ENCODE peak calls at places on chromosome 10, in five cellular contexts. One of them, this sample, is unnamed.

GRCh38 chr10:99654390-99654789 is 4.9 kb upstream of the ENTPD7 start:
- DNase-seq in endothelial cell: no peak
- DNase-seq in cardiac muscle cell: no peak
- DNase-seq in AG04450: no peak
- DNase-seq in HFFc6: no peak
- DNase-seq in this sample: no peak

GRCh38 chr10:43061331-43061730 is 15.5 kb upstream of the RET start:
- DNase-seq in endothelial cell: no peak
- DNase-seq in cardiac muscle cell: no peak
- DNase-seq in AG04450: no peak
- DNase-seq in HFFc6: no peak
- DNase-seq in this sample: no peak

GRCh38 chr10:13690281-13690825 is 103.6 kb downstream of the PRPF18 start:
- DNase-seq in endothelial cell: no peak
- DNase-seq in cardiac muscle cell: no peak
- DNase-seq in AG04450: no peak
- DNase-seq in HFFc6: no peak
- DNase-seq in this sample: peak

GRCh38 chr10:8133146-8133545 is 78.7 kb downstream of the GATA3 start:
- DNase-seq in endothelial cell: no peak
- DNase-seq in cardiac muscle cell: no peak
- DNase-seq in AG04450: no peak
- DNase-seq in HFFc6: no peak
- DNase-seq in this sample: peak

GRCh38 chr10:43160067-43160918 is 22.0 kb downstream of the CSGALNACT2 start:
- DNase-seq in endothelial cell: no peak
- DNase-seq in cardiac muscle cell: peak
- DNase-seq in AG04450: no peak
- DNase-seq in HFFc6: peak
- DNase-seq in this sample: peak

GRCh38 chr10:29736325-29737208 is 101.8 kb upstream of the SVIL start:
- DNase-seq in endothelial cell: peak
- DNase-seq in cardiac muscle cell: peak
- DNase-seq in AG04450: no peak
- DNase-seq in HFFc6: no peak
- DNase-seq in this sample: peak

GRCh38 chr10:43076876-43077420 is at the start of gene RET:
- DNase-seq in endothelial cell: peak
- DNase-seq in cardiac muscle cell: no peak
- DNase-seq in AG04450: no peak
- DNase-seq in HFFc6: no peak
- DNase-seq in this sample: no peak

GRCh38 chr10:102300289-102300843 is 55.0 kb downstream of the GBF1 start:
- DNase-seq in endothelial cell: no peak
- DNase-seq in cardiac muscle cell: peak
- DNase-seq in AG04450: peak
- DNase-seq in HFFc6: peak
- DNase-seq in this sample: no peak

GRCh38 chr10:132728321-132728720 is 57.6 kb downstream of the NKX6-2 start:
- DNase-seq in endothelial cell: no peak
- DNase-seq in cardiac muscle cell: no peak
- DNase-seq in AG04450: no peak
- DNase-seq in HFFc6: no peak
- DNase-seq in this sample: no peak

GRCh38 chr10:102677736-102678354 is 33.6 kb downstream of the TRIM8 start:
- DNase-seq in endothelial cell: no peak
- DNase-seq in cardiac muscle cell: no peak
- DNase-seq in AG04450: no peak
- DNase-seq in HFFc6: no peak
- DNase-seq in this sample: no peak

GRCh38 chr10:98433881-98434732 is 12.6 kb downstream of the HPS1 start:
- DNase-seq in endothelial cell: no peak
- DNase-seq in cardiac muscle cell: no peak
- DNase-seq in AG04450: peak
- DNase-seq in HFFc6: peak
- DNase-seq in this sample: no peak

GRCh38 chr10:101683226-101683625 is 11.7 kb downstream of the FBXW4 start:
- DNase-seq in endothelial cell: no peak
- DNase-seq in cardiac muscle cell: no peak
- DNase-seq in AG04450: no peak
- DNase-seq in HFFc6: peak
- DNase-seq in this sample: no peak

GRCh38 chr10:72379776-72380175 is 25.1 kb upstream of the DNAJB12 start:
- DNase-seq in endothelial cell: no peak
- DNase-seq in cardiac muscle cell: no peak
- DNase-seq in AG04450: no peak
- DNase-seq in HFFc6: no peak
- DNase-seq in this sample: no peak

GRCh38 chr10:71268751-71269150 is 50.3 kb upstream of the SLC29A3 start:
- DNase-seq in endothelial cell: no peak
- DNase-seq in cardiac muscle cell: no peak
- DNase-seq in AG04450: no peak
- DNase-seq in HFFc6: no peak
- DNase-seq in this sample: no peak

GRCh38 chr10:86673827-86674581 is 5.7 kb downstream of the LDB3 start:
- DNase-seq in endothelial cell: no peak
- DNase-seq in cardiac muscle cell: no peak
- DNase-seq in AG04450: no peak
- DNase-seq in HFFc6: no peak
- DNase-seq in this sample: no peak

GRCh38 chr10:69409968-69410367 is 6.8 kb downstream of the TACR2 start:
- DNase-seq in endothelial cell: no peak
- DNase-seq in cardiac muscle cell: peak
- DNase-seq in AG04450: no peak
- DNase-seq in HFFc6: no peak
- DNase-seq in this sample: no peak

GRCh38 chr10:18618995-18619394 is 32.4 kb downstream of the NSUN6 start:
- DNase-seq in endothelial cell: no peak
- DNase-seq in cardiac muscle cell: no peak
- DNase-seq in AG04450: no peak
- DNase-seq in HFFc6: no peak
- DNase-seq in this sample: no peak

GRCh38 chr10:105797234-105797890 is 1156.3 kb downstream of the SORCS3 start:
- DNase-seq in endothelial cell: no peak
- DNase-seq in cardiac muscle cell: peak
- DNase-seq in AG04450: no peak
- DNase-seq in HFFc6: no peak
- DNase-seq in this sample: no peak

GRCh38 chr10:17238445-17239275 is 10.6 kb downstream of the VIM start:
- DNase-seq in endothelial cell: peak
- DNase-seq in cardiac muscle cell: peak
- DNase-seq in AG04450: no peak
- DNase-seq in HFFc6: peak
- DNase-seq in this sample: no peak

GRCh38 chr10:128297709-128298457 is 171.7 kb upstream of the MKI67 start:
- DNase-seq in endothelial cell: no peak
- DNase-seq in cardiac muscle cell: no peak
- DNase-seq in AG04450: no peak
- DNase-seq in HFFc6: no peak
- DNase-seq in this sample: no peak

GRCh38 chr10:128296608-128297007 is 170.4 kb upstream of the MKI67 start:
- DNase-seq in endothelial cell: no peak
- DNase-seq in cardiac muscle cell: no peak
- DNase-seq in AG04450: no peak
- DNase-seq in HFFc6: no peak
- DNase-seq in this sample: no peak

GRCh38 chr10:128295003-128295402 is 168.8 kb upstream of the MKI67 start:
- DNase-seq in endothelial cell: no peak
- DNase-seq in cardiac muscle cell: no peak
- DNase-seq in AG04450: no peak
- DNase-seq in HFFc6: no peak
- DNase-seq in this sample: no peak
- TF ChIP-seq CTCF in endothelial cell: no peak
- TF ChIP-seq CTCF in cardiac muscle cell: no peak
- TF ChIP-seq CTCF in AG04450: no peak
- TF ChIP-seq CTCF in HFFc6: no peak
- TF ChIP-seq CTCF in this sample: no peak

DNA sequence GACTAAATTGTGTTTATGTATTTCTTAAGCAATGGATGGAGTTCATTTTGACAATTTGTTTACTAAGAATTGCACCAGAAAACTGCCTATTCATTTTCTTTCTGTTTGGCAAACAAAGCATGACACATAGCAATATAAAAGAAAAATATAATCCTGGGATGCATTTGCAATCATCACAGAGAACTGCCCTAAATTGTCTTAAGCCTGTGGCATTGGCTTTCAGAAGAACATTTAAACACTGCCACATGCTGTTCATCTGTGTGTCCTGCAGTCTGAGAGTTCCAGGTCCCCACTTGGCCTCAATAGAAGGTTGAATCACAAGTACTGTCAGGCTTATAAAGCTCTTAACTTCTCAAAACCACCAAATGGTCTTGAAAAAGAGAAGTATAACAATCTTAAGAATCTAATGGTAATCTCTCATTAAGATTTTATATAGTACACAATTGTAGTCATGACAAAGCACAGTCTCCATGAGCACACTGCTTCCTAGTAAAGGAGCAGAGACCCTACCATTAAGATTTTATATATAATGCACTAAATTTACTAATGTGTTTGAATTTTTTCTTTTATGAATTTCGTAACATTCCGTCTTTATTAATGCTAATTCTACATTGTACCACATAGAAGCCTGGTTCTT is 29.9 kb downstream of the RNLS start:
- DNase-seq in endothelial cell: peak
- DNase-seq in cardiac muscle cell: peak
- DNase-seq in AG04450: peak
- DNase-seq in HFFc6: peak
- DNase-seq in this sample: peak
- TF ChIP-seq CTCF in endothelial cell: peak
- TF ChIP-seq CTCF in cardiac muscle cell: peak
- TF ChIP-seq CTCF in AG04450: peak
- TF ChIP-seq CTCF in HFFc6: peak
- TF ChIP-seq CTCF in this sample: peak

DNA sequence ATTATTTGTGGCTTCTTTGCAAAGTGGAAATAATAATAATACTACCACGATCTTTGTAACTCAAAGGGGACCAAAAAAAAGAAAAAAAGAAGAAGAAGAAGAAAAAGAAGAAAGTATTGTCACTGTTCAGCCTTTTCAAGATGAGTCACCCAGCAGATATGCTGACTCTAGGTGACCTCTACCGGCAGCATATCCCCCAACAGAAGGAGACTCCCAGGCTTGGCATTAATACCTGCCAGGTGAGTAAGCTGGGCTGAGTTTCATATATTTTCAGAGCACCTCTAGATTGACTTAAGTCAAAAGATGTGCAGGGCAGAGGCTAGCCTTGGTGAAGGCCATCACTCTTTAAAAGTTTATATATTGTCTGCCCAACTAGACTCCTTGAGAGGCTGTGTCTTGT is 30.4 kb upstream of the GPR26 start:
- DNase-seq in endothelial cell: no peak
- DNase-seq in cardiac muscle cell: no peak
- DNase-seq in AG04450: no peak
- DNase-seq in HFFc6: no peak
- DNase-seq in this sample: no peak
- TF ChIP-seq CTCF in endothelial cell: no peak
- TF ChIP-seq CTCF in cardiac muscle cell: no peak
- TF ChIP-seq CTCF in AG04450: no peak
- TF ChIP-seq CTCF in HFFc6: no peak
- TF ChIP-seq CTCF in this sample: no peak

GRCh38 chr10:224571-224970 is 89.3 kb downstream of the ZMYND11 start:
- DNase-seq in endothelial cell: no peak
- DNase-seq in cardiac muscle cell: no peak
- DNase-seq in AG04450: no peak
- DNase-seq in HFFc6: no peak
- DNase-seq in this sample: no peak

GRCh38 chr10:230758-231157 is 95.5 kb downstream of the ZMYND11 start:
- DNase-seq in endothelial cell: peak
- DNase-seq in cardiac muscle cell: no peak
- DNase-seq in AG04450: no peak
- DNase-seq in HFFc6: no peak
- DNase-seq in this sample: no peak

GRCh38 chr10:232061-232460 is 96.8 kb downstream of the ZMYND11 start:
- DNase-seq in endothelial cell: no peak
- DNase-seq in cardiac muscle cell: no peak
- DNase-seq in AG04450: no peak
- DNase-seq in HFFc6: no peak
- DNase-seq in this sample: no peak

GRCh38 chr10:228366-228765 is 93.1 kb downstream of the ZMYND11 start:
- DNase-seq in endothelial cell: no peak
- DNase-seq in cardiac muscle cell: no peak
- DNase-seq in AG04450: no peak
- DNase-seq in HFFc6: no peak
- DNase-seq in this sample: no peak

DNA sequence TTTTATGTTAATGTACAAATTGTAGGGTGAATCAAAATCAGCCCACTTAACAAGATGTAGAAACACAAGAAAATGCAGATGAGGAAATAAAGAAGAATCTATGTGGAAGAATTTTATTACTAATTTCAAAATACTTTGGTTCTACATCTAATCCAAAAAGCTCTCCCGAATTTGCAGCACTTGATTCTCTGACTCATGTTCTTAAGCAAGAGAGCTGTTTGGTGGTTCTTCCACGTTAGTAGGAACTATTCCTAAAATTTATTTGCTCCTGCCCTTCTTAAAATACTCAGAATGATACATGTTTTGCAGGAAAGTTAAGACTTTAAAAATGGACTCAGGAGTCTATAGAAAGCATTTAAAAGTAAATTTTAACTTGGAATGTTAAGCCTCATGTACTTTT is 91.8 kb downstream of the ZMYND11 start:
- DNase-seq in endothelial cell: no peak
- DNase-seq in cardiac muscle cell: peak
- DNase-seq in AG04450: no peak
- DNase-seq in HFFc6: no peak
- DNase-seq in this sample: no peak
- TF ChIP-seq CTCF in endothelial cell: no peak
- TF ChIP-seq CTCF in cardiac muscle cell: no peak
- TF ChIP-seq CTCF in AG04450: no peak
- TF ChIP-seq CTCF in HFFc6: no peak
- TF ChIP-seq CTCF in this sample: no peak